ENCODE peak calls at places on chromosome 5, in ten cellular contexts. C, N, E, B, F, K, X, V, I and Q are unnamed samples.

GRCh38 chr5:35058395-35058794 is 10.6 kb upstream of the AGXT2 start:
- DNase-seq in C (no peak), N (no peak), E (no peak), B (no peak), F (no peak), K (no peak), X (no peak), V (no peak), I (no peak), Q (no peak)

GRCh38 chr5:32489791-32490581 is 45.4 kb upstream of the ZFR start:
- DNase-seq in C (peak; percentile 93), N (peak; percentile 83), E (peak; percentile 81), B (peak; percentile 85), F (peak; percentile 76), K (peak; percentile 52), X (peak; percentile 40), V (peak; percentile 72), I (peak; percentile 89), Q (peak; percentile 77)

GRCh38 chr5:96885518-96886338 is 9.4 kb downstream of the ERAP2 start:
- DNase-seq in C (no peak), N (no peak), E (no peak), B (no peak), F (no peak), K (peak; percentile 71), X (peak; percentile 68), V (no peak), I (no peak), Q (peak; percentile 50)

GRCh38 chr5:152146566-152146965 is 221.9 kb upstream of the GLRA1 start:
- DNase-seq in C (no peak), N (no peak), E (no peak), B (no peak), F (no peak), K (no peak), X (no peak), V (no peak), I (no peak), Q (no peak)

GRCh38 chr5:84130006-84130580 is 254.6 kb downstream of the EDIL3 start:
- DNase-seq in C (no peak), N (no peak), E (no peak), B (no peak), F (no peak), K (no peak), X (no peak), V (no peak), I (no peak), Q (no peak)

GRCh38 chr5:178548751-178549150 is 41.4 kb downstream of the COL23A1 start:
- DNase-seq in C (no peak), N (no peak), E (no peak), B (no peak), F (no peak), K (no peak), X (no peak), V (no peak), I (no peak), Q (no peak)

GRCh38 chr5:27810458-27810857 is 772.1 kb upstream of the CDH9 start:
- DNase-seq in C (peak; percentile 35), N (no peak), E (no peak), B (no peak), F (no peak), K (no peak), X (no peak), V (no peak), I (peak; percentile 53), Q (no peak)

GRCh38 chr5:94693043-94693822 is 74.8 kb downstream of the SLF1 start:
- DNase-seq in C (peak; percentile 87), N (no peak), E (no peak), B (peak; percentile 86), F (no peak), K (peak; percentile 13), X (no peak), V (no peak), I (peak; percentile 87), Q (no peak)

GRCh38 chr5:124000558-124000957 is 488.6 kb downstream of the CSNK1G3 start:
- DNase-seq in C (no peak), N (no peak), E (no peak), B (no peak), F (no peak), K (no peak), X (no peak), V (no peak), I (peak; percentile 12), Q (no peak)

GRCh38 chr5:134506054-134507039 is 19.1 kb upstream of the JADE2 start:
- DNase-seq in C (no peak), N (no peak), E (peak; percentile 23), B (no peak), F (peak; percentile 80), K (no peak), X (no peak), V (peak; percentile 99), I (peak; percentile 69), Q (no peak)

GRCh38 chr5:172336264-172336663 is 52.7 kb upstream of the UBTD2 start:
- DNase-seq in C (no peak), N (no peak), E (no peak), B (no peak), F (no peak), K (no peak), X (no peak), V (no peak), I (no peak), Q (no peak)

GRCh38 chr5:963673-964531 is 44.7 kb upstream of the NKD2 start:
- DNase-seq in C (peak; percentile 97), N (peak; percentile 64), E (no peak), B (peak; percentile 45), F (no peak), K (peak; percentile 62), X (peak; percentile 67), V (no peak), I (peak; percentile 97), Q (peak; percentile 74)

GRCh38 chr5:172895549-172895948 is 61.5 kb downstream of the ERGIC1 start:
- DNase-seq in C (no peak), N (no peak), E (no peak), B (no peak), F (no peak), K (no peak), X (no peak), V (no peak), I (no peak), Q (no peak)